ENCODE peak calls at places on chromosomes 13 and 19, in eight cellular contexts. One of them, this sample, is unnamed.

GRCh38 chr13:94305463-94305862 is 174.0 kb downstream of the DCT start:
- DNase-seq in right lobe of liver: no peak
- DNase-seq in type B pancreatic cell: no peak
- DNase-seq in omental fat pad: no peak
- DNase-seq in B cell: no peak
- DNase-seq in dorsolateral prefrontal cortex: no peak
- DNase-seq in progenitor cell of endocrine pancreas: no peak
- DNase-seq in suprapubic skin: no peak
- DNase-seq in this sample: no peak

GRCh38 chr13:110914293-110915056 is 394 bp downstream of the ANKRD10 start:
- DNase-seq in omental fat pad: no peak
- DNase-seq in progenitor cell of endocrine pancreas: peak; percentile 69
- DNase-seq in B cell: peak; percentile 70
- DNase-seq in suprapubic skin: no peak
- DNase-seq in dorsolateral prefrontal cortex: peak; percentile 69
- DNase-seq in right lobe of liver: peak; percentile 80
- DNase-seq in type B pancreatic cell: peak; percentile 86
- DNase-seq in this sample: peak; percentile 88

GRCh38 chr13:23510979-23511735 is 59.1 kb upstream of the TNFRSF19 start:
- DNase-seq in right lobe of liver: no peak
- DNase-seq in omental fat pad: no peak
- DNase-seq in B cell: no peak
- DNase-seq in type B pancreatic cell: no peak
- DNase-seq in dorsolateral prefrontal cortex: no peak
- DNase-seq in progenitor cell of endocrine pancreas: no peak
- DNase-seq in suprapubic skin: no peak
- DNase-seq in this sample: peak; percentile 52

GRCh38 chr13:42574435-42575311 is 721 bp downstream of the TNFSF11 start:
- DNase-seq in type B pancreatic cell: no peak
- DNase-seq in omental fat pad: no peak
- DNase-seq in right lobe of liver: no peak
- DNase-seq in suprapubic skin: no peak
- DNase-seq in dorsolateral prefrontal cortex: no peak
- DNase-seq in progenitor cell of endocrine pancreas: peak; percentile 14
- DNase-seq in B cell: no peak
- DNase-seq in this sample: peak; percentile 84

GRCh38 chr13:48944221-48944620 is 31.5 kb upstream of the FNDC3A start:
- DNase-seq in B cell: no peak
- DNase-seq in suprapubic skin: no peak
- DNase-seq in progenitor cell of endocrine pancreas: no peak
- DNase-seq in right lobe of liver: no peak
- DNase-seq in dorsolateral prefrontal cortex: no peak
- DNase-seq in omental fat pad: no peak
- DNase-seq in type B pancreatic cell: no peak
- DNase-seq in this sample: no peak

GRCh38 chr13:60143775-60144174 is 20.0 kb downstream of the DIAPH3 start:
- DNase-seq in progenitor cell of endocrine pancreas: no peak
- DNase-seq in suprapubic skin: no peak
- DNase-seq in B cell: no peak
- DNase-seq in type B pancreatic cell: no peak
- DNase-seq in dorsolateral prefrontal cortex: no peak
- DNase-seq in right lobe of liver: no peak
- DNase-seq in omental fat pad: no peak
- DNase-seq in this sample: no peak

GRCh38 chr13:97145057-97145456 is 77.1 kb upstream of the MBNL2 start:
- DNase-seq in type B pancreatic cell: no peak
- DNase-seq in suprapubic skin: no peak
- DNase-seq in B cell: no peak
- DNase-seq in progenitor cell of endocrine pancreas: no peak
- DNase-seq in omental fat pad: no peak
- DNase-seq in right lobe of liver: no peak
- DNase-seq in dorsolateral prefrontal cortex: no peak
- DNase-seq in this sample: no peak

GRCh38 chr13:113997845-113998751 is 24.2 kb upstream of the C13orf46 start:
- DNase-seq in type B pancreatic cell: no peak
- DNase-seq in right lobe of liver: no peak
- DNase-seq in progenitor cell of endocrine pancreas: no peak
- DNase-seq in suprapubic skin: peak; percentile 90
- DNase-seq in dorsolateral prefrontal cortex: no peak
- DNase-seq in omental fat pad: peak; percentile 32
- DNase-seq in B cell: no peak
- DNase-seq in this sample: no peak

GRCh38 chr13:49635599-49636433 is 7.5 kb downstream of the ARL11 start:
- DNase-seq in dorsolateral prefrontal cortex: no peak
- DNase-seq in suprapubic skin: no peak
- DNase-seq in B cell: peak; percentile 59
- DNase-seq in type B pancreatic cell: no peak
- DNase-seq in right lobe of liver: no peak
- DNase-seq in omental fat pad: no peak
- DNase-seq in progenitor cell of endocrine pancreas: no peak
- DNase-seq in this sample: no peak

GRCh38 chr13:35005051-35005450 is 63.0 kb downstream of the NBEA start:
- DNase-seq in type B pancreatic cell: no peak
- DNase-seq in B cell: no peak
- DNase-seq in progenitor cell of endocrine pancreas: no peak
- DNase-seq in dorsolateral prefrontal cortex: no peak
- DNase-seq in suprapubic skin: no peak
- DNase-seq in omental fat pad: no peak
- DNase-seq in right lobe of liver: no peak
- DNase-seq in this sample: no peak

GRCh38 chr19:45767410-45767880 is 1.6 kb downstream of the SIX5 start:
- DNase-seq in suprapubic skin: peak; percentile 93
- DNase-seq in dorsolateral prefrontal cortex: no peak
- DNase-seq in B cell: no peak
- DNase-seq in omental fat pad: peak; percentile 55
- DNase-seq in right lobe of liver: peak; percentile 79
- DNase-seq in progenitor cell of endocrine pancreas: no peak
- DNase-seq in type B pancreatic cell: peak; percentile 82
- DNase-seq in this sample: no peak

GRCh38 chr19:39327990-39328705 is 7.5 kb upstream of the LRFN1 start:
- DNase-seq in right lobe of liver: peak; percentile 84
- DNase-seq in omental fat pad: peak; percentile 91
- DNase-seq in B cell: peak; percentile 80
- DNase-seq in progenitor cell of endocrine pancreas: peak; percentile 90
- DNase-seq in suprapubic skin: peak; percentile 94
- DNase-seq in dorsolateral prefrontal cortex: peak; percentile 91
- DNase-seq in type B pancreatic cell: peak; percentile 93
- DNase-seq in this sample: peak; percentile 79
- TF ChIP-seq CTCF in right lobe of liver: peak; percentile 94
- TF ChIP-seq CTCF in omental fat pad: peak; percentile 90
- TF ChIP-seq CTCF in B cell: peak; percentile 94
- TF ChIP-seq CTCF in progenitor cell of endocrine pancreas: peak; percentile 94
- TF ChIP-seq CTCF in suprapubic skin: peak; percentile 98
- TF ChIP-seq CTCF in dorsolateral prefrontal cortex: peak; percentile 98
- TF ChIP-seq CTCF in type B pancreatic cell: peak; percentile 98
- TF ChIP-seq CTCF in this sample: peak; percentile 96

GRCh38 chr19:10510301-10510802 is 6.9 kb downstream of the S1PR5 start:
- DNase-seq in progenitor cell of endocrine pancreas: peak; percentile 58
- DNase-seq in type B pancreatic cell: peak; percentile 77
- DNase-seq in right lobe of liver: no peak
- DNase-seq in omental fat pad: no peak
- DNase-seq in dorsolateral prefrontal cortex: no peak
- DNase-seq in B cell: peak; percentile 65
- DNase-seq in suprapubic skin: no peak
- DNase-seq in this sample: peak; percentile 82
- TF ChIP-seq CTCF in progenitor cell of endocrine pancreas: peak; percentile 80
- TF ChIP-seq CTCF in type B pancreatic cell: peak; percentile 86
- TF ChIP-seq CTCF in right lobe of liver: peak; percentile 62
- TF ChIP-seq CTCF in omental fat pad: no peak
- TF ChIP-seq CTCF in dorsolateral prefrontal cortex: peak; percentile 62
- TF ChIP-seq CTCF in B cell: peak; percentile 91
- TF ChIP-seq CTCF in suprapubic skin: peak; percentile 6
- TF ChIP-seq CTCF in this sample: peak; percentile 72

GRCh38 chr19:18832331-18833140 is 777 bp downstream of the UPF1 start:
- DNase-seq in progenitor cell of endocrine pancreas: no peak
- DNase-seq in dorsolateral prefrontal cortex: no peak
- DNase-seq in type B pancreatic cell: peak; percentile 68
- DNase-seq in suprapubic skin: no peak
- DNase-seq in B cell: peak; percentile 53
- DNase-seq in right lobe of liver: peak; percentile 56
- DNase-seq in omental fat pad: no peak
- DNase-seq in this sample: peak; percentile 57
- TF ChIP-seq CTCF in progenitor cell of endocrine pancreas: peak; percentile 33
- TF ChIP-seq CTCF in dorsolateral prefrontal cortex: no peak
- TF ChIP-seq CTCF in type B pancreatic cell: no peak
- TF ChIP-seq CTCF in suprapubic skin: no peak
- TF ChIP-seq CTCF in B cell: no peak
- TF ChIP-seq CTCF in right lobe of liver: no peak
- TF ChIP-seq CTCF in omental fat pad: no peak
- TF ChIP-seq CTCF in this sample: peak; percentile 33

GRCh38 chr13:96075953-96076543 is 13.9 kb upstream of the HS6ST3 start:
- DNase-seq in progenitor cell of endocrine pancreas: no peak
- DNase-seq in omental fat pad: no peak
- DNase-seq in suprapubic skin: no peak
- DNase-seq in type B pancreatic cell: no peak
- DNase-seq in dorsolateral prefrontal cortex: no peak
- DNase-seq in B cell: no peak
- DNase-seq in right lobe of liver: no peak
- DNase-seq in this sample: no peak

GRCh38 chr13:96082640-96083039 is 7.3 kb upstream of the HS6ST3 start:
- DNase-seq in omental fat pad: no peak
- DNase-seq in dorsolateral prefrontal cortex: no peak
- DNase-seq in type B pancreatic cell: no peak
- DNase-seq in suprapubic skin: no peak
- DNase-seq in progenitor cell of endocrine pancreas: no peak
- DNase-seq in B cell: no peak
- DNase-seq in right lobe of liver: no peak
- DNase-seq in this sample: no peak

GRCh38 chr13:96086736-96087135 is 3.2 kb upstream of the HS6ST3 start:
- DNase-seq in omental fat pad: no peak
- DNase-seq in B cell: no peak
- DNase-seq in right lobe of liver: no peak
- DNase-seq in type B pancreatic cell: no peak
- DNase-seq in suprapubic skin: no peak
- DNase-seq in dorsolateral prefrontal cortex: no peak
- DNase-seq in progenitor cell of endocrine pancreas: no peak
- DNase-seq in this sample: no peak

GRCh38 chr13:96080676-96081075 is 9.2 kb upstream of the HS6ST3 start:
- DNase-seq in right lobe of liver: no peak
- DNase-seq in progenitor cell of endocrine pancreas: no peak
- DNase-seq in dorsolateral prefrontal cortex: no peak
- DNase-seq in omental fat pad: no peak
- DNase-seq in B cell: no peak
- DNase-seq in type B pancreatic cell: no peak
- DNase-seq in suprapubic skin: no peak
- DNase-seq in this sample: no peak

DNA sequence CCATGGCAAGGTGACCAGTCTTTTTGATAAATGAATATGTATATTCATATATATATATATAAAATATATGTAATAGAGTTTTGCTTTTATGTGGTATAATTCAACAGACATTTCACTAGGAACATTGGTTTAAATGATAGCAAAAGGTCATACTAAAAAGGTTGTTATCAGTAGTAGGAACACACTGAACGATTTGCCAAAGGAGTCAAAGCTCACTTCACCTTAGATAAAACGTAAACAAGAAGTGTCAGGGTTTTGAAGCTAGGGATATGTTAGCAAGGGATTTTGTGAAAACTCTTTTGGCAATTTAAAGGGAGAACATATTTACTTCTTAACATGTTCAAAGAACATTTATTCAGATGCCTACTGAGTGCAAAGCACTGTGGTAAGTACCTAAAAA is 8.0 kb upstream of the HS6ST3 start:
- DNase-seq in type B pancreatic cell: no peak
- DNase-seq in right lobe of liver: no peak
- DNase-seq in progenitor cell of endocrine pancreas: no peak
- DNase-seq in B cell: no peak
- DNase-seq in dorsolateral prefrontal cortex: no peak
- DNase-seq in suprapubic skin: no peak
- DNase-seq in omental fat pad: no peak
- DNase-seq in this sample: no peak
- TF ChIP-seq CTCF in type B pancreatic cell: no peak
- TF ChIP-seq CTCF in right lobe of liver: no peak
- TF ChIP-seq CTCF in progenitor cell of endocrine pancreas: no peak
- TF ChIP-seq CTCF in B cell: no peak
- TF ChIP-seq CTCF in dorsolateral prefrontal cortex: no peak
- TF ChIP-seq CTCF in suprapubic skin: no peak
- TF ChIP-seq CTCF in omental fat pad: no peak
- TF ChIP-seq CTCF in this sample: no peak